ENCODE peak calls at places on chromosomes 1 and 21, in nine cellular contexts. A is cardiac fibroblast, W is IMR-90, B is thyroid gland, Y is psoas muscle, C is HAP-1, U is heart right ventricle, T is bronchial epithelial cell, S is H1. O is an unnamed sample.
A peak's percentile ranks its signal among the peaks of the same experiment; 100 is the strongest.

GRCh38 chr1:165891461-165891860 is 64.0 kb downstream of the UCK2 start:
- DNase-seq in A (peak; percentile 74), W (peak; percentile 39), B (peak; percentile 35), Y (no peak), C (no peak), U (no peak), T (no peak), S (no peak), O (no peak)

GRCh38 chr1:11930571-11931445 is 3.7 kb upstream of the PLOD1 start:
- DNase-seq in A (peak; percentile 74), W (peak; percentile 83), B (no peak), Y (no peak), C (no peak), U (peak; percentile 71), T (no peak), S (no peak), O (no peak)

GRCh38 chr1:24175033-24175755 is 11.9 kb downstream of the IFNLR1 start:
- DNase-seq in A (no peak), W (no peak), B (no peak), Y (no peak), C (no peak), U (no peak), T (peak; percentile 66), S (no peak), O (no peak)

GRCh38 chr1:3899776-3900149 is 309 bp downstream of the C1orf174 start:
- DNase-seq in A (no peak), W (no peak), B (peak; percentile 12), Y (no peak), C (no peak), U (no peak), T (no peak), S (no peak), O (no peak)

GRCh38 chr1:62424412-62424811 is 12.4 kb upstream of the USP1 start:
- DNase-seq in A (peak; percentile 19), W (no peak), B (no peak), Y (no peak), C (no peak), U (no peak), T (no peak), S (no peak), O (no peak)

GRCh38 chr1:53821380-53821779 is 16.7 kb downstream of the NDC1 start:
- DNase-seq in A (no peak), W (no peak), B (no peak), Y (no peak), C (no peak), U (no peak), T (no peak), S (no peak), O (no peak)

GRCh38 chr1:44594353-44594752 is 79.9 kb downstream of the TMEM53 start:
- DNase-seq in A (no peak), W (no peak), B (no peak), Y (no peak), C (no peak), U (no peak), T (no peak), S (no peak), O (no peak)

GRCh38 chr1:60942291-60942690 is 140.1 kb upstream of the NFIA start:
- DNase-seq in A (no peak), W (no peak), B (no peak), Y (no peak), C (no peak), U (no peak), T (peak; percentile 83), S (no peak), O (no peak)

GRCh38 chr1:43590389-43590788 is 59.6 kb upstream of the KDM4A start:
- DNase-seq in A (no peak), W (no peak), B (no peak), Y (no peak), C (no peak), U (no peak), T (no peak), S (no peak), O (no peak)

GRCh38 chr1:206012086-206012859 is 9.1 kb upstream of the RAB7B start:
- DNase-seq in A (no peak), W (no peak), B (no peak), Y (peak; percentile 68), C (peak; percentile 35), U (peak; percentile 65), T (no peak), S (no peak), O (peak; percentile 70)

GRCh38 chr21:42350899-42351543 is at the start of gene TFF2:
- DNase-seq in A (no peak), W (no peak), B (no peak), Y (no peak), C (no peak), U (no peak), T (no peak), S (no peak), O (no peak)

GRCh38 chr21:42351626-42352432 is 1.0 kb upstream of the TFF2 start:
- DNase-seq in A (no peak), W (no peak), B (no peak), Y (no peak), C (no peak), U (no peak), T (no peak), S (no peak), O (no peak)

GRCh38 chr21:42356036-42356435 is 5.2 kb upstream of the TFF2 start:
- DNase-seq in A (no peak), W (no peak), B (peak; percentile 80), Y (no peak), C (no peak), U (no peak), T (no peak), S (no peak), O (no peak)

GRCh38 chr21:42352433-42353095 is 1.8 kb upstream of the TFF2 start:
- DNase-seq in A (no peak), W (no peak), B (peak; percentile 48), Y (no peak), C (no peak), U (no peak), T (no peak), S (no peak), O (no peak)

DNA sequence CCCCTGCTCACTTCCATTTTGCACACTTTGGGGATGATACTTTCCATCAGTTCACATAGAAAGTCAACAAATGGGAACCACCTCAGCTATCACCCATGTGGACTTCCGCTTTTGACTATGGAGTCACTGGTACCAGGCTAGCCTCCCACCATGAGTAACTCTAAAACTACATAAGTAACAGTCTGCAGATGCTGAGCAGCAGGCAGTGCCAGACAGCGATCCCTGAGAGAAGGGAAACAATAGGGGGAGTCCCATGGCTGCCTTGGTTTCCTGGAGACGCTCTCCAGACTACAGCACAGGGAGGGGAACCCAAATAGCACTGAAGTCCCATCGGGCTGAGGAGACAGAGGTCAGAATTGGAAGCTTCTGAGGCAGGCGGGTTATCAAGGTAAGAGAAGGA is 2.8 kb upstream of the TFF2 start:
- DNase-seq in A (no peak), W (no peak), B (no peak), Y (no peak), C (no peak), U (no peak), T (no peak), S (no peak), O (no peak)
- H3K4me3 ChIP-seq in A (no peak overlapping the region), W (no peak overlapping the region), B (no peak overlapping the region), Y (no peak overlapping the region), C (no peak overlapping the region), U (no peak overlapping the region), T (no peak overlapping the region), S (no peak overlapping the region), O (no peak overlapping the region)

GRCh38 chr1:109134423-109134822 is 20.5 kb downstream of the ELAPOR1 start:
- DNase-seq in A (no peak), W (no peak), B (no peak), Y (no peak), C (no peak), U (no peak), T (no peak), S (no peak), O (no peak)
- H3K4me3 ChIP-seq in A (no peak overlapping the region), W (no peak overlapping the region), B (no peak overlapping the region), Y (no peak overlapping the region), C (no peak overlapping the region), U (no peak overlapping the region), T (no peak overlapping the region), S (no peak overlapping the region), O (no peak overlapping the region)

GRCh38 chr1:175814885-175815284 is 71.5 kb upstream of the TNR start:
- DNase-seq in A (no peak), W (no peak), B (no peak), Y (no peak), C (no peak), U (no peak), T (no peak), S (no peak), O (no peak)
- H3K4me3 ChIP-seq in A (no peak overlapping the region), W (no peak overlapping the region), B (no peak overlapping the region), Y (no peak overlapping the region), C (no peak overlapping the region), U (no peak overlapping the region), T (no peak overlapping the region), S (no peak overlapping the region), O (no peak overlapping the region)

GRCh38 chr1:156927215-156928042 is 7.0 kb downstream of the LRRC71 start:
- DNase-seq in A (peak; percentile 80), W (peak; percentile 64), B (peak; percentile 75), Y (peak; percentile 69), C (peak; percentile 91), U (peak; percentile 60), T (peak; percentile 59), S (no peak), O (peak; percentile 62)
- H3K4me3 ChIP-seq in A (peak overlapping the region; percentile 44), W (peak overlapping the region; percentile 39), B (peak overlapping the region; percentile 27), Y (peak overlapping the region; percentile 48), C (peak overlapping the region; percentile 26), U (peak overlapping the region; percentile 41), T (peak overlapping the region; percentile 33), S (peak overlapping the region; percentile 70), O (no peak overlapping the region)

DNA sequence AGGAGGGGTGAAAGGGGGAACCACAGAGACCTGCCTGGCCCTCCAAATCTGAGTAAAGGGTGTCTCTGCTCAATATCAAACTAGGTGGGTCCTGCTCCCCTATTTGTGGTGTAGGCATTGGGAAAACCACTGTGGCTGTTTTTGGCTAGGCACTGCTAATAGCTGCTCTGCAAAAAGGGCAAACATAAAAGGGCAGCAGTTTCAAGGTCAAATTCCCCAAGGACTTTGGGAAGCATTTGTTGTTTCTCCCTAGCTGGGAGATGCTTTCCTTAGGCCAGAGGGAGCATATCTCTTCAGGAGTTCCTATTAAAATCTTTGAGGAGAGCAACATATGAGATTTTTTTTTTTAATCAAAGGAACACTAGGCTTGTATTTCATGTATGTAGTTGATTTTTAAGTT is 2.4 kb downstream of the C1orf162 start:
- DNase-seq in A (no peak), W (no peak), B (no peak), Y (no peak), C (no peak), U (no peak), T (no peak), S (no peak), O (no peak)
- H3K4me3 ChIP-seq in A (no peak overlapping the region), W (no peak overlapping the region), B (no peak overlapping the region), Y (no peak overlapping the region), C (no peak overlapping the region), U (no peak overlapping the region), T (no peak overlapping the region), S (no peak overlapping the region), O (no peak overlapping the region)

GRCh38 chr1:159937014-159937750 is 8.2 kb downstream of the IGSF9 start:
- DNase-seq in A (no peak), W (no peak), B (no peak), Y (no peak), C (peak; percentile 33), U (no peak), T (no peak), S (no peak), O (no peak)
- H3K4me3 ChIP-seq in A (no peak overlapping the region), W (no peak overlapping the region), B (no peak overlapping the region), Y (no peak overlapping the region), C (no peak overlapping the region), U (no peak overlapping the region), T (no peak overlapping the region), S (no peak overlapping the region), O (no peak overlapping the region)

GRCh38 chr21:45477176-45478114 is 64.8 kb downstream of the SLC19A1 start:
- DNase-seq in A (no peak), W (no peak), B (no peak), Y (no peak), C (no peak), U (no peak), T (no peak), S (no peak), O (no peak)
- H3K4me3 ChIP-seq in A (no peak overlapping the region), W (no peak overlapping the region), B (no peak overlapping the region), Y (no peak overlapping the region), C (no peak overlapping the region), U (peak overlapping the region; percentile 35), T (no peak overlapping the region), S (no peak overlapping the region), O (no peak overlapping the region)